ENCODE peak calls at places on chromosomes 5 and 9, in four cellular contexts. One of them, this sample, is unnamed.

GRCh38 chr5:61304611-61305369 is 27.3 kb upstream of the ZSWIM6 start:
- DNase-seq in H1: no peak
- DNase-seq in HCT116: peak; percentile 55
- DNase-seq in A549: peak; percentile 80
- DNase-seq in this sample: no peak

GRCh38 chr5:170630226-170630625 is 126.4 kb downstream of the KCNIP1 start:
- DNase-seq in H1: no peak
- DNase-seq in HCT116: no peak
- DNase-seq in A549: no peak
- DNase-seq in this sample: no peak

GRCh38 chr5:89191374-89191773 is 308.4 kb upstream of the MEF2C start:
- DNase-seq in H1: no peak
- DNase-seq in HCT116: no peak
- DNase-seq in A549: no peak
- DNase-seq in this sample: no peak

GRCh38 chr5:10124287-10124686 is 125.4 kb downstream of the ATPSCKMT start:
- DNase-seq in H1: no peak
- DNase-seq in HCT116: no peak
- DNase-seq in A549: no peak
- DNase-seq in this sample: no peak

GRCh38 chr5:156715287-156715686 is 134.8 kb upstream of the PPP1R2B start:
- DNase-seq in HCT116: no peak
- DNase-seq in H1: no peak
- DNase-seq in A549: no peak
- DNase-seq in this sample: no peak

GRCh38 chr9:127197861-127198430 is 66.6 kb upstream of the GARNL3 start:
- DNase-seq in A549: no peak
- DNase-seq in H1: no peak
- DNase-seq in HCT116: no peak
- DNase-seq in this sample: no peak

GRCh38 chr9:33823801-33824200 is 6.8 kb downstream of the UBE2R2 start:
- DNase-seq in HCT116: no peak
- DNase-seq in H1: no peak
- DNase-seq in A549: no peak
- DNase-seq in this sample: no peak

GRCh38 chr5:128376577-128376976 is 161.5 kb downstream of the FBN2 start:
- DNase-seq in A549: no peak
- DNase-seq in H1: no peak
- DNase-seq in HCT116: no peak
- DNase-seq in this sample: no peak

GRCh38 chr5:68727931-68728330 is 365.9 kb upstream of the SLC30A5 start:
- DNase-seq in H1: no peak
- DNase-seq in A549: no peak
- DNase-seq in HCT116: no peak
- DNase-seq in this sample: no peak

GRCh38 chr9:130443840-130444492 is 795 bp upstream of the ASS1 start:
- DNase-seq in H1: no peak
- DNase-seq in HCT116: no peak
- DNase-seq in A549: no peak
- DNase-seq in this sample: no peak

GRCh38 chr5:73955447-73955846 is 329.5 kb downstream of the ARHGEF28 start:
- DNase-seq in HCT116: no peak
- DNase-seq in H1: no peak
- DNase-seq in A549: no peak
- DNase-seq in this sample: no peak

DNA sequence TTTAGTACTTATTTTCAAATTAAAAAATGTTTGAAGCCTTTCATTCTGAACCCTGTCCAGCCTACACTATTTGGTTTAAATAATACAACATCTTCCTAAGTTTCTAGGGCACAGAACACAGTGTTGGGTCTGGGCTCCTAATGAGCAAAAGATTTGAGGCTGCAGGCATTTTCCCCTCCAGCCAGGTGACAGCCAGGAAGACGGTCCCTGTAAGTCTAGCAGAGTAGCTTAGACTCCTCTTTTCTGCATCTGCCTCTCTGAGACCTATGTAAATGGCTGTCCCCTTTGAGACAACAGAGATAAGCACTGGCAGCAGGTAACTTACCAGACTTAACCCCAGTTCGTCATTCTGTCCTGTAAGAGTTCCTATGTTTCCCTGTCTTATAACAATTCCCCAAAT is 141.8 kb downstream of the CDC42SE2 start:
- DNase-seq in H1: no peak
- DNase-seq in A549: no peak
- DNase-seq in HCT116: no peak
- DNase-seq in this sample: no peak
- TF ChIP-seq POLR2A in H1: no peak
- TF ChIP-seq POLR2A in A549: no peak
- TF ChIP-seq POLR2A in HCT116: no peak
- TF ChIP-seq POLR2A in this sample: no peak

DNA sequence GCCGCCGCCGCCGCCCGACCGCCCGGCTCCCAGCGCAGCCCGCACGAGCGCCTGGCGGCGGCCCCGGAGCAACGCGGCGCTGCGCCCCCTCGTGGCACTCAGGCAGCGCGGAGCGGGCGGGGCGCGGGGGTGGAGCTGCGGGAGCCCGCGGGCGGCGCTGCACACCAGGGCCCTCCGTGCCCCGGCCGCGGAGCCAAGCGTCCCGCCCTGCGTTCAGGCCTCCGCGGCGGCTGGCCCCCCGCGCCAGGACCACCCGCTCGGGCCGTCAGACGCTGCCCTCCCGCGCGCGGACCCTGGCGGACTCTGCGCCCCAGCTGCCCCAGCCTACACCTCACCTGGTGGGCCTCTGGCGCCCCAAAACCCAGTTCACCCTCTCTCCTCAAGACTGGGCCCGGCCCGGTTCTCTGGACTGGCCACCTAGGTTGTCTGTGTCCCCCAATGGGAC is at the start of gene RASGEF1C:
- DNase-seq in H1: peak; percentile 82
- DNase-seq in A549: peak; percentile 76
- DNase-seq in HCT116: peak; percentile 19
- DNase-seq in this sample: peak; percentile 72
- TF ChIP-seq CTCF in H1: no peak
- TF ChIP-seq CTCF in A549: peak; percentile 81
- TF ChIP-seq CTCF in HCT116: no peak
- TF ChIP-seq CTCF in this sample: peak; percentile 14

GRCh38 chr5:136080483-136081180 is 51.8 kb downstream of the TGFBI start:
- DNase-seq in H1: peak; percentile 72
- DNase-seq in A549: peak; percentile 43
- DNase-seq in HCT116: peak; percentile 63
- DNase-seq in this sample: peak; percentile 79
- TF ChIP-seq POLR2A in H1: peak; percentile 66
- TF ChIP-seq POLR2A in A549: peak; percentile 45
- TF ChIP-seq POLR2A in HCT116: no peak
- TF ChIP-seq POLR2A in this sample: no peak

DNA sequence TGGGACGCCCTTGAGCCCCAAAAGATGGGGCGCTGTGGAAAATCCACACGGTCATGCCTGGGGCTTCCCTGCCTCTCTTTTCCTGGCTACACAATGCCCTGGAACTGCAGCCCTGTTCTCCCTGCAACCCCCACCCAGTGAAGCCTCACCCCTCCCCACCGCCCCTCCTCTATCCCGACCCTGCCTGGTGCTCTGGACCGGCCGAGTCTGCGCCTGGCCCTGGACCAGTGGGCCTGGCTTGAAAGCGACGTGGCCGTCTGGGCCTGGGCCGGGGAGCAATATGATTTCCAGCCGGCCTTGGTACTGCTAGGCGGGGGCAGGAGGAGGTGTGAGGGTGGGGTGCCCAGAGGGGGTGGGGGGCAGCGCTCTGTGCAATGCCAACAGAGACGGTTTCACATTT is 71.0 kb upstream of the RNU6ATAC start:
- DNase-seq in HCT116: no peak
- DNase-seq in A549: no peak
- DNase-seq in H1: no peak
- DNase-seq in this sample: no peak
- TF ChIP-seq CTCF in HCT116: no peak
- TF ChIP-seq CTCF in A549: no peak
- TF ChIP-seq CTCF in H1: no peak
- TF ChIP-seq CTCF in this sample: no peak

GRCh38 chr5:38723423-38723822 is 122.4 kb upstream of the OSMR start:
- DNase-seq in A549: no peak
- DNase-seq in H1: no peak
- DNase-seq in HCT116: no peak
- DNase-seq in this sample: no peak

GRCh38 chr5:38725419-38725865 is 120.4 kb upstream of the OSMR start:
- DNase-seq in H1: no peak
- DNase-seq in HCT116: no peak
- DNase-seq in A549: no peak
- DNase-seq in this sample: no peak

GRCh38 chr5:38724301-38725030 is 121.3 kb upstream of the OSMR start:
- DNase-seq in HCT116: no peak
- DNase-seq in A549: no peak
- DNase-seq in H1: no peak
- DNase-seq in this sample: no peak

GRCh38 chr5:38720691-38721361 is 125.0 kb upstream of the OSMR start:
- DNase-seq in HCT116: no peak
- DNase-seq in H1: no peak
- DNase-seq in A549: no peak
- DNase-seq in this sample: peak; percentile 10

DNA sequence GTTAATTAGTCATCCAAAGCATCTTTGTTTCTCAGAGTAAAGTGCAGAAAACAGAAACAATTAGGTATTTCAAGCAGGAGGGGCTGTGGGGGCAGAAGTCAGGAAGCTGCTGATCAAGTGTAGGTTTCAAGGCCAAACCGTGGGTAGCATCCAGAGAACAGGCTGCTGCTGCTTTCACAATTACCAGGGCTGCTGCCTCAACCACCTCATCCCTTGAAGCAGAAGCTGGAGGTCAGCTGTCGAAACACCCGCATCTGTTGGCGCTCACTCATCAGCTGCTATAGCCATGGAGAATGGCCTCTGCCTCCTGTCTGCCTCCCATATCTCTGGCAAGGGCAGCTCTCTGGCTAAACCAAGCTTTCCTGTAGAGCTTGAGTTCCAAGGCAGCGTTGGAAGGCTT is 122.9 kb upstream of the OSMR start:
- DNase-seq in A549: no peak
- DNase-seq in HCT116: no peak
- DNase-seq in H1: no peak
- DNase-seq in this sample: no peak
- TF ChIP-seq POLR2A in A549: no peak
- TF ChIP-seq POLR2A in HCT116: no peak
- TF ChIP-seq POLR2A in H1: no peak
- TF ChIP-seq POLR2A in this sample: no peak

GRCh38 chr9:71820516-71820915 is 52.2 kb upstream of the CEMIP2 start:
- DNase-seq in H1: no peak
- DNase-seq in A549: no peak
- DNase-seq in HCT116: no peak
- DNase-seq in this sample: no peak

GRCh38 chr9:71822935-71823334 is 54.6 kb upstream of the CEMIP2 start:
- DNase-seq in A549: no peak
- DNase-seq in HCT116: no peak
- DNase-seq in H1: no peak
- DNase-seq in this sample: no peak

GRCh38 chr9:71816782-71817549 is 48.7 kb upstream of the CEMIP2 start:
- DNase-seq in A549: no peak
- DNase-seq in H1: no peak
- DNase-seq in HCT116: no peak
- DNase-seq in this sample: no peak

GRCh38 chr9:71822455-71822854 is 54.1 kb upstream of the CEMIP2 start:
- DNase-seq in A549: no peak
- DNase-seq in H1: no peak
- DNase-seq in HCT116: no peak
- DNase-seq in this sample: no peak

GRCh38 chr9:71819115-71819739 is 50.9 kb upstream of the CEMIP2 start:
- DNase-seq in HCT116: peak; percentile 10
- DNase-seq in H1: no peak
- DNase-seq in A549: peak; percentile 21
- DNase-seq in this sample: peak; percentile 15
- TF ChIP-seq CTCF in HCT116: peak; percentile 81
- TF ChIP-seq CTCF in H1: no peak
- TF ChIP-seq CTCF in A549: peak; percentile 91
- TF ChIP-seq CTCF in this sample: peak; percentile 57

GRCh38 chr5:178941361-178941760 is 363 bp downstream of the ZNF454 start:
- DNase-seq in A549: no peak
- DNase-seq in H1: no peak
- DNase-seq in HCT116: no peak
- DNase-seq in this sample: no peak

DNA sequence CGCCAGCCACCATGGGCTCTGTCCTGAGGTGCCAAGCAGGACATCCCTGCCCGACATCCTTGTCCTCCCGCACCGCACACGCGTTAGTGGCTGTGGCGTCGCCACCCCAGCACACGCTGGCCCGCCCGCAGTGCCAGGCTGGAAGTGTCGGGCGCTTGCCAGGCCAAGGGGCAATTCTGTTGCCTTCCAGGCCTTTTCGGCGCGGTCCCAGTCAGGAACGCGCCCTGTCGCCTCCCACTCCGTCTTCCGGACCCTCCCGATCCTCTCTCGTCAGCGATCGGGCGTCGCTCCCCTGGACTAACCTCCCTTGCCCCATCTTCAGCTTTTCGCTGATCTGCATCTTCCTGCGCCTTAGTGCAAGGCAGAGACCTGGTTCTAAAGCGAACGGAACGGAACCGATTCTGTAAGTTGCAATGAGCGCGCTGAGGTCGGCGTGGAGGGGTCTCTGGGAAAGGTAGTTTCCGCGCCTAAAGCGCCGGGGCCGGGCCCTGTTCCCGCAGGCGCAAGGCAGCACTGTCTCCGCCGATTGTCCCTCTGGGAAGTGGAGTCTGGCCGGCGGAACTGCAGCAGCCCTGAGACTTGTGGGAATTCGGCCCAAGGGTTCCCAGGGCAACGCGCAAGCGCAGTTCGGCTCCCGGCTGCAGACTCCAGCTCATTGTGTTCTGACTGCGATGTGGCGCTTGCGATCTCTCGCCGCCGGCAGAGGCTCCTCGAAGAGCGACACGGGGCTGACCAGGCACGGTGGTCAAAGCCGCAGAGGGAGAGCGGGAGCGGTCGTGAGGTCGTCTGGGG is at the start of gene ZNF454:
- DNase-seq in H1: peak; percentile 48
- DNase-seq in A549: no peak
- DNase-seq in HCT116: no peak
- DNase-seq in this sample: no peak
- TF ChIP-seq POLR2A in H1: no peak
- TF ChIP-seq POLR2A in A549: no peak
- TF ChIP-seq POLR2A in HCT116: no peak
- TF ChIP-seq POLR2A in this sample: no peak

GRCh38 chr5:171891150-171891549 is 105.5 kb downstream of the SMIM23 start:
- DNase-seq in HCT116: no peak
- DNase-seq in H1: no peak
- DNase-seq in A549: no peak
- DNase-seq in this sample: no peak
- TF ChIP-seq CTCF in HCT116: no peak
- TF ChIP-seq CTCF in H1: no peak
- TF ChIP-seq CTCF in A549: no peak
- TF ChIP-seq CTCF in this sample: no peak

GRCh38 chr5:14676320-14676719 is 11.8 kb downstream of the OTULIN start:
- DNase-seq in A549: no peak
- DNase-seq in HCT116: no peak
- DNase-seq in H1: no peak
- DNase-seq in this sample: peak; percentile 85
- TF ChIP-seq POLR2A in A549: no peak
- TF ChIP-seq POLR2A in HCT116: no peak
- TF ChIP-seq POLR2A in H1: no peak
- TF ChIP-seq POLR2A in this sample: no peak

This sample was measured in NB4.